ENCODE peak calls at places on chromosomes 2 and 18, in five cellular contexts. O is kidney epithelial cell; T is fibroblast of mammary gland; U is CD4-positive, alpha-beta T cell; Y is adrenal gland. X is an unnamed sample.

GRCh38 chr2:115908731-115909130 is 1466.3 kb downstream of the DPP10 start:
- DNase-seq in U (no peak), O (no peak), Y (no peak), T (no peak), X (no peak)

GRCh38 chr2:197328461-197328860 is 17.9 kb upstream of the ANKRD44 start:
- DNase-seq in Y (no peak), O (no peak), T (no peak), U (no peak), X (no peak)

GRCh38 chr2:25790074-25790473 is 88.2 kb downstream of the ASXL2 start:
- DNase-seq in T (peak), O (no peak), Y (no peak), U (no peak), X (no peak)

GRCh38 chr18:69774831-69775230 is 172.8 kb downstream of the CD226 start:
- DNase-seq in U (no peak), Y (no peak), O (no peak), T (peak), X (no peak)

GRCh38 chr18:30039201-30039600 is 1003.3 kb downstream of the DSC3 start:
- DNase-seq in U (no peak), Y (no peak), O (no peak), T (no peak), X (no peak)

GRCh38 chr2:140210963-140211362 is 1430.8 kb upstream of the NXPH2 start:
- DNase-seq in Y (no peak), O (no peak), T (no peak), U (no peak), X (no peak)

GRCh38 chr2:190210471-190210870 is 109.2 kb downstream of the HIBCH start:
- DNase-seq in O (no peak), U (no peak), Y (no peak), T (peak), X (no peak)

GRCh38 chr18:27713037-27713726 is 463.7 kb downstream of the CDH2 start:
- DNase-seq in U (no peak), O (no peak), Y (no peak), T (no peak), X (no peak)

GRCh38 chr2:165558832-165559231 is 89.3 kb downstream of the CSRNP3 start:
- DNase-seq in Y (no peak), O (no peak), U (no peak), T (peak), X (no peak)

GRCh38 chr2:237859082-237859433 is 365 bp upstream of the RAMP1 start:
- DNase-seq in U (no peak), Y (no peak), O (no peak), T (no peak), X (no peak)

GRCh38 chr2:232260075-232260474 is 118.5 kb upstream of the ALPP start:
- DNase-seq in U (no peak), Y (peak), T (peak), O (peak), X (no peak)

GRCh38 chr18:58615150-58616132 is 13.4 kb downstream of the ALPK2 start:
- DNase-seq in O (no peak), U (peak), Y (no peak), T (peak), X (no peak)

GRCh38 chr2:145277922-145278321 is 758.0 kb upstream of the ZEB2 start:
- DNase-seq in O (no peak), Y (no peak), T (peak), U (no peak), X (no peak)

GRCh38 chr2:167509585-167509984 is 621.3 kb downstream of the XIRP2 start:
- DNase-seq in O (peak), Y (no peak), U (no peak), T (peak), X (no peak)

GRCh38 chr2:8312221-8312620 is 369.6 kb upstream of the ID2 start:
- DNase-seq in O (no peak), U (no peak), T (no peak), Y (no peak), X (no peak)

GRCh38 chr2:38477006-38477405 is 99.9 kb upstream of the ATL2 start:
- DNase-seq in U (no peak), T (no peak), O (no peak), Y (no peak), X (no peak)

X was measured in effector CD8-positive, alpha-beta T cell.